ENCODE peak calls at places on chromosomes 12 and 14, in ten cellular contexts. Y is K562; D is CD8-positive, alpha-beta T cell; M is CD8-positive, alpha-beta memory T cell; H is spleen; R is SJSA1; I is upper lobe of right lung; W is psoas muscle; V is GM23248; Z is mesendoderm. B is an unnamed sample. For H3K27me3 and H3K4me1, the result is how much of the 10 kb centered on the place peaks cover.

GRCh38 chr14:71693373-71693772 is 238.9 kb upstream of the RGS6 start:
- DNase-seq in W (no peak), D (no peak), V (peak), H (no peak), M (no peak), I (no peak), Y (no peak), Z (no peak), R (peak), B (no peak)

GRCh38 chr14:58414845-58415244 is 12.5 kb downstream of the TIMM9 start:
- DNase-seq in V (no peak), Z (peak), M (no peak), W (no peak), H (no peak), R (no peak), I (no peak), D (no peak), Y (no peak), B (no peak)

GRCh38 chr12:130704606-130705005 is 11.5 kb downstream of the RIMBP2 start:
- DNase-seq in H (no peak), V (no peak), D (no peak), Y (no peak), Z (no peak), I (no peak), M (no peak), W (no peak), R (no peak), B (no peak)

GRCh38 chr14:71246539-71246938 is 339.3 kb downstream of the PCNX1 start:
- DNase-seq in I (no peak), W (no peak), V (no peak), D (no peak), H (no peak), R (no peak), M (no peak), Z (no peak), Y (no peak), B (no peak)

GRCh38 chr12:108285016-108285415 is 54.1 kb downstream of the CMKLR1 start:
- DNase-seq in M (no peak), R (no peak), D (no peak), Y (no peak), W (no peak), Z (no peak), I (no peak), H (no peak), V (no peak), B (no peak)

GRCh38 chr12:47797432-47797831 is 22.3 kb downstream of the HDAC7 start:
- DNase-seq in R (no peak), V (no peak), W (no peak), Z (peak), Y (no peak), D (no peak), I (no peak), H (no peak), M (peak), B (no peak)

GRCh38 chr12:34397591-34398365 is 375.5 kb downstream of the ALG10 start:
- DNase-seq in M (no peak), I (peak), R (no peak), H (peak), Y (peak), D (no peak), Z (no peak), V (no peak), W (peak), B (peak)

GRCh38 chr12:98592825-98593322 is 612 bp upstream of the SLC25A3 start:
- DNase-seq in V (no peak), M (no peak), Z (no peak), R (no peak), Y (no peak), I (no peak), H (no peak), W (no peak), D (no peak), B (no peak)

GRCh38 chr12:97899956-97900355 is 437.4 kb downstream of the RMST start:
- DNase-seq in I (no peak), D (no peak), W (no peak), Y (no peak), V (no peak), Z (no peak), M (no peak), H (no peak), R (no peak), B (no peak)

GRCh38 chr12:98895086-98895651 is 250.1 kb downstream of the APAF1 start:
- DNase-seq in D (no peak), M (no peak), H (no peak), I (no peak), W (no peak), V (no peak), Z (peak), R (no peak), Y (no peak), B (no peak)

GRCh38 chr12:54425696-54426095 is 6.6 kb upstream of the ITGA5 start:
- DNase-seq in D (no peak), M (no peak), I (no peak), W (no peak), Z (no peak), V (no peak), R (no peak), Y (peak), H (no peak), B (no peak)

GRCh38 chr14:81023095-81023710 is 67.8 kb downstream of the TSHR start:
- DNase-seq in D (no peak), Z (no peak), Y (peak), V (no peak), M (no peak), H (no peak), I (no peak), R (no peak), W (no peak), B (no peak)

GRCh38 chr12:77133566-77133965 is 68.2 kb upstream of the E2F7 start:
- DNase-seq in V (peak), R (no peak), M (no peak), D (no peak), H (no peak), Z (peak), I (no peak), Y (no peak), W (no peak), B (peak)

GRCh38 chr12:65823481-65824313 is 586 bp upstream of the HMGA2 start:
- DNase-seq in Y (no peak), H (peak), W (peak), I (peak), R (peak), D (no peak), Z (peak), M (no peak), V (peak), B (peak)

GRCh38 chr12:111038075-111038474 is 117.7 kb upstream of the MYL2 start:
- DNase-seq in M (no peak), R (no peak), D (no peak), H (peak), Y (no peak), I (no peak), V (no peak), W (no peak), Z (no peak), B (no peak)
- H3K27me3 ChIP-seq in M (under half), R (half or more), D (under half), H (under half), Y (under half), I (half or more), V (under half), W (half or more), Z (under half), B (under half)

DNA sequence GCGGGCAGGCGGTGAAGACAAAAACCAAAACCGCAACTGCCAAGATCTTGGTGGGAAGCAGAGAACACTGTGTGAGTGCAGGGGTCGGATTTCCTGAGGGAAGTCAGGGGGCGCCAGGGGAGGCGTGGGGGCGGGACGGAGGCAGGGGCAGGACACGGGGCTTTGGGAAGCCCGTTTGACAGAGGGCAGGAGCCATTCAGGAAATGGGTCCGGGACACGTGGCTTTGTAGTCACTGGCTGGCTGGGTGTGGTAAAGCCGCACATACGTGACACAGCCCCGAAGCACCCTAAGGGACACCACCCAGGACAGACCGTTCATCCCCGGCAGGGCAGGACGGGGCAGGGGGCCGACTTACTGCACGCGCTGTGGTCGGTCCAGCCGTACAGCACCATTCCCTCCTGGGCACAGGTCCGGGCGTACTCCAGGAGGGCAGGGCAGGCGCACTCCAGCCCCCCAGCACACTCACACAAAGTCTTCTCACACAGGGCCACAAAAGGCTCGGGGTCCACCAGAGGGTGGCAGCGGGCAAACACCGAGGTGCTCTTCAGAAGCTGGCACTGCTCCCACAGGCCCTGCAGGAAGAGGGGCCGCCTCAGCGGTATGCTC is 49.4 kb downstream of the VWF start:
- DNase-seq in V (peak), Z (no peak), H (peak), M (no peak), I (peak), D (no peak), Y (no peak), R (no peak), W (peak), B (peak)
- H3K4me3 ChIP-seq in V (peak), Z (no peak), H (peak), M (peak), I (peak), D (peak), Y (no peak), R (no peak), W (peak), B (no peak)

GRCh38 chr12:49944046-49944445 is 6.5 kb upstream of the AQP2 start:
- DNase-seq in H (peak), Z (no peak), D (no peak), W (no peak), I (peak), Y (no peak), R (no peak), V (no peak), M (no peak), B (no peak)

GRCh38 chr12:49941556-49942511 is 8.7 kb upstream of the AQP2 start:
- DNase-seq in W (no peak), H (peak), R (no peak), V (no peak), D (no peak), M (no peak), Y (no peak), I (peak), Z (no peak), B (no peak)

GRCh38 chr12:49942921-49943662 is 7.4 kb upstream of the AQP2 start:
- DNase-seq in M (no peak), R (no peak), W (no peak), Y (no peak), D (no peak), V (no peak), I (peak), H (peak), Z (no peak), B (no peak)

GRCh38 chr12:49943663-49943945 is 6.9 kb upstream of the AQP2 start:
- DNase-seq in Y (no peak), R (no peak), H (no peak), W (no peak), V (no peak), I (no peak), D (no peak), Z (no peak), M (no peak), B (no peak)

GRCh38 chr12:49942512-49942893 is 8.0 kb upstream of the AQP2 start:
- DNase-seq in M (no peak), D (no peak), I (no peak), W (no peak), Y (no peak), H (no peak), Z (no peak), V (no peak), R (no peak), B (no peak)
- H3K4me1 ChIP-seq in M (under half), D (under half), I (under half), W (under half), Y (under half), H (under half), Z (under half), V (under half), R (under half), B (under half)

GRCh38 chr14:69819607-69820006 is 22.6 kb upstream of the SLC10A1 start:
- DNase-seq in W (no peak), R (no peak), M (no peak), Y (no peak), V (no peak), D (no peak), I (no peak), Z (no peak), H (peak), B (no peak)

GRCh38 chr14:69816216-69816615 is 19.2 kb upstream of the SLC10A1 start:
- DNase-seq in I (no peak), W (no peak), H (no peak), M (no peak), Y (no peak), Z (no peak), D (no peak), V (no peak), R (no peak), B (no peak)

GRCh38 chr14:69815556-69815955 is 18.5 kb upstream of the SLC10A1 start:
- DNase-seq in V (no peak), D (no peak), Z (no peak), H (no peak), W (no peak), Y (no peak), R (no peak), M (no peak), I (no peak), B (no peak)

GRCh38 chr14:69820991-69821390 is 23.9 kb upstream of the SLC10A1 start:
- DNase-seq in V (no peak), D (no peak), Z (no peak), Y (no peak), M (no peak), H (no peak), R (no peak), I (no peak), W (no peak), B (no peak)

GRCh38 chr14:69818760-69819191 is 21.7 kb upstream of the SLC10A1 start:
- DNase-seq in H (no peak), W (peak), V (peak), Z (peak), M (peak), I (peak), Y (peak), R (peak), D (peak), B (peak)
- H3K27me3 ChIP-seq in H (under half), W (under half), V (under half), Z (under half), M (under half), I (under half), Y (under half), R (under half), D (under half), B (under half)

GRCh38 chr14:93085916-93086315 is 29.8 kb downstream of the ITPK1 start:
- DNase-seq in I (no peak), Y (no peak), D (no peak), Z (peak), H (no peak), R (no peak), V (peak), W (no peak), M (no peak), B (peak)
- H3K4me3 ChIP-seq in I (no peak), Y (no peak), D (no peak), Z (no peak), H (no peak), R (no peak), V (no peak), W (no peak), M (no peak), B (no peak)

GRCh38 chr12:109701064-109701463 is 12.6 kb upstream of the FAM222A start:
- DNase-seq in D (no peak), V (no peak), I (no peak), R (no peak), H (no peak), Z (no peak), Y (no peak), M (no peak), W (no peak), B (no peak)

GRCh38 chr12:109703684-109704083 is 9.9 kb upstream of the FAM222A start:
- DNase-seq in V (no peak), Y (no peak), I (no peak), D (no peak), H (peak), R (no peak), W (no peak), Z (no peak), M (no peak), B (no peak)

GRCh38 chr12:109705291-109705690 is 8.3 kb upstream of the FAM222A start:
- DNase-seq in M (no peak), Y (no peak), H (no peak), Z (no peak), V (no peak), W (no peak), D (no peak), I (no peak), R (no peak), B (no peak)

GRCh38 chr12:109704371-109705098 is 9.1 kb upstream of the FAM222A start:
- DNase-seq in Y (no peak), M (no peak), H (no peak), Z (no peak), R (no peak), V (no peak), I (no peak), D (no peak), W (no peak), B (no peak)

DNA sequence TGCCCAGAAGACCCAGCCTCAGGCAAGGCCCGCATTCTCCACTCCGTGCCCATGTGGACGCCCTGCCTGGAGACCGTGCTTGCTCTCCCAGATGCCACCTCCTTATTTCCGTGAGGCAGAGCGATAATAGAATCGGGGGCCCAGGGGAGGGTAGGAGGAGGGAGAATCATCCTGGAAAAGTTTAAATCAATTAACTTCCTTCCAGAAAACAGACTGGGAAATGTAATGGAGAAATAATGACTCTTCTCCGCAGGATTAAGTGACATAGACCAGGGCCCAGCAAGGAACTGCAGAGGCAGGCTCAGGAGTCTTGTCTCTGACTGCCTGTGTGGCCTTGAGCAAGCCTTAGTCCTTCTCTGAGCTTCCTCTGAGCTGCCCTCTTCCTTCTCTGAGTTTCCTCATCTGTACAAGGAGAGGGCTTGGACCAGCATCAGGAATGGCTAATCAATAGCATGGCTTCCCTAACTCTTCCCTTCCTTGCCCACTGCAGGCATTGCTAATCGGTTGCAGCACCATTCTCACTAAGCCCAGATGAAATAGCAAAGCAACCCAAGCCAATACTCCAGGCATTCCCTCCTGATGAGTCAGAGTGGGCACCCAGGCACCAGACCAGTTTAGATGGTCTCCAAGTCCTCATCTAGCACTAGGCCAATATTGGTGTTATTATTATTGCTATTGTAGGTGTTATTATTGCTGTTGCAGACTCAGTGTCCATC is 11.3 kb upstream of the FAM222A start:
- DNase-seq in R (no peak), V (no peak), W (no peak), Z (no peak), H (no peak), M (no peak), Y (no peak), I (no peak), D (no peak), B (no peak)
- H3K4me1 ChIP-seq in R (under half), V (under half), W (under half), Z (under half), H (under half), M (under half), Y (under half), I (under half), D (under half), B (under half)

DNA sequence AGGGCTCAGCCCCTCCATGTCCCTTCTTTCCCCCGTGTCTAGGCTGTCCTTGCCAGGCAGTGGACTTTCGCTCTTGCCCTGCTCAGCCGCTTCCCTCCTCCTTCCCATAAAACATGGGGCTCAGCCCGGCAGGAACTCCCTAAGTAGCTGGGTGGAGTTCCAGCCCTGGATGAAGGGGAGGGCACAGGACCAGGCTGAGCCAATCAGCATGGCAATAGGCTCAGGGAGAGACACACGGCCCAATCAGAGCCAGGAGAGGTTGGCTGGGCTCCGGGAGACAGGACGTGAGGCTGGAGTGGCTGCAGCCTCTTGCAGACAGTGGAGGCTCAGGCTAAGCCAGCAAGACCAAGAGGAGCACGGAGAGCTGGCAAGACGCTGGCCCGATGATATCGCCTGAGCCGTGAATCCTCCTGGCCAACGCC is 54.3 kb downstream of the GALNT9 start:
- DNase-seq in R (peak), I (no peak), W (no peak), D (no peak), V (peak), M (no peak), Z (peak), H (no peak), Y (peak), B (peak)
- H3K27me3 ChIP-seq in R (under half), I (under half), W (half or more), D (under half), V (under half), M (under half), Z (under half), H (under half), Y (under half), B (under half)

DNA sequence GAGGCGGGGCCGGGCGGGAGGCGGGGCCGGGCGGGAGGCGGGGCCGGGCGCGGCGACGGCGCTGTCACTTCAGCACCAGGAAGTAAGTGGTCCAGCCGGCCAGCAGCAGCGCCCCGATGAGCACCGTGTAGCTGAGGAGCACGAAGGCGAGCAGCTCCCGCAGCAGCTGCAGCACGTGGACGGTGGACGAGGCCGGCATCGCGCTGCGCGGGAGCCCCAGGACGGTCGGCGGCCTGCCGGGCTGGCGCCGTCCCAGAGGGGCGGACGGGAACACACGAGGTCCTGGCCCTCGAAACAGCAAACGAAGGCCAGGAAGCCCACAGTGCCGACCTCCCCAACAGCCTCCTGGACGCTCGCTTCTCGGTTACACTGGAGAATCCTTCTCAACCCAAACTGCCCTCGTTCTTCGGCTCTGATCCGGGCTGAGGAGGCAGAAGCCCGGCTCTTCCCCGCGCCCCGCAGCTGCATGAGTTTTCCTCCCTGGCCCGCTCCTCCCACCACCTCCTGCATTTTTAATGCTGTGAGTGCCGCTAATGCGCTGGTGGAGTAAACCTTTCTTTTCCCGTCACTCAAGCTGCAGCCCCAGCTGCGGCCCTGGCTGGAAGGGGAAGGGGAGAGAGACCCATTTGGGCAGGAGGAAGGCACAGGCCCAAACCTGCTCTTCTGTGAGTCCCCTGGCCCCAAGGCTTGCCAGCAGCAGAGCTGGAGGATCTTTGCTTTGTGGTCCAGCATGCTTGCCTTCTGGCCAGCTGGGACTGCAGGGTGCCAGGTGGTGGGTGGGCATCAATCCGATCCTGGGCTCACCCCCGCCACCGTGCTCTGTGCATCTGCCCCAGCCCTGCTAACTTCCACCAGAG is 742 bp upstream of the DIABLO start:
- DNase-seq in V (no peak), I (no peak), Y (no peak), W (no peak), D (no peak), Z (peak), M (no peak), R (no peak), H (peak), B (peak)
- H3K4me3 ChIP-seq in V (peak), I (peak), Y (peak), W (peak), D (peak), Z (no peak), M (peak), R (peak), H (peak), B (peak)

GRCh38 chr12:29582677-29583076 is 85.2 kb upstream of the OVCH1 start:
- DNase-seq in Z (no peak), W (peak), R (no peak), I (no peak), V (peak), H (no peak), M (no peak), Y (no peak), D (no peak), B (no peak)
- H3K4me1 ChIP-seq in Z (under half), W (under half), R (under half), I (under half), V (under half), H (half or more), M (under half), Y (under half), D (under half), B (under half)

B was measured in HAP-1.